ENCODE peak calls at places on chromosomes 3 and 15, in ten cellular contexts. X, A, F, W, G, C, R, E, O and Y are unnamed samples.

GRCh38 chr3:179100652-179101051 is 29.0 kb upstream of the ZMAT3 start:
- DNase-seq in C (no peak), O (peak; percentile 61), E (no peak), A (no peak), X (peak; percentile 24), W (peak; percentile 22), F (peak; percentile 19), G (no peak), R (peak; percentile 19), Y (peak; percentile 63)

GRCh38 chr15:72271895-72272212 is 500 bp downstream of the PARP6 start:
- DNase-seq in X (peak; percentile 46), O (peak; percentile 15), E (no peak), A (no peak), F (no peak), W (peak; percentile 24), C (peak; percentile 81), R (no peak), G (no peak), Y (peak; percentile 27)

GRCh38 chr3:65785065-65785645 is 253.6 kb downstream of the MAGI1 start:
- DNase-seq in G (peak; percentile 8), C (no peak), E (no peak), A (no peak), R (no peak), F (no peak), W (peak; percentile 85), X (peak; percentile 15), O (peak; percentile 60), Y (peak; percentile 48)

GRCh38 chr3:196772897-196773296 is 33.2 kb downstream of the PAK2 start:
- DNase-seq in G (no peak), C (no peak), F (no peak), E (no peak), R (no peak), O (no peak), X (no peak), W (no peak), A (no peak), Y (no peak)

GRCh38 chr15:93523490-93523889 is 434.5 kb upstream of the RGMA start:
- DNase-seq in R (no peak), E (no peak), G (no peak), F (no peak), O (no peak), C (no peak), W (no peak), A (no peak), X (no peak), Y (peak; percentile 82)

GRCh38 chr3:156472150-156472549 is 82.8 kb downstream of the SSR3 start:
- DNase-seq in A (no peak), G (no peak), O (no peak), W (no peak), R (no peak), E (no peak), X (no peak), F (no peak), C (no peak), Y (no peak)

GRCh38 chr15:27820232-27820631 is 278.9 kb downstream of the OCA2 start:
- DNase-seq in E (no peak), X (no peak), W (peak; percentile 36), F (no peak), A (no peak), O (peak; percentile 31), C (no peak), R (no peak), G (no peak), Y (no peak)

GRCh38 chr3:13849018-13849417 is 30.9 kb downstream of the WNT7A start:
- DNase-seq in G (no peak), R (no peak), X (no peak), A (no peak), F (no peak), O (no peak), C (no peak), W (no peak), E (no peak), Y (no peak)

GRCh38 chr15:33915571-33916407 is 52.5 kb upstream of the CHRM5 start:
- DNase-seq in E (no peak), X (no peak), O (peak; percentile 53), R (no peak), C (peak; percentile 78), F (no peak), W (no peak), G (no peak), A (no peak), Y (peak; percentile 61)

GRCh38 chr3:132342183-132342582 is 25.0 kb downstream of the ACP3 start:
- DNase-seq in G (no peak), O (peak; percentile 52), X (no peak), F (no peak), R (no peak), E (no peak), W (peak; percentile 50), A (no peak), C (no peak), Y (peak; percentile 22)

GRCh38 chr3:149813367-149814281 is 609 bp downstream of the RNF13 start:
- DNase-seq in A (peak; percentile 11), F (no peak), X (peak; percentile 27), R (no peak), W (peak; percentile 42), G (no peak), O (peak; percentile 71), C (peak; percentile 71), E (no peak), Y (peak; percentile 36)

DNA sequence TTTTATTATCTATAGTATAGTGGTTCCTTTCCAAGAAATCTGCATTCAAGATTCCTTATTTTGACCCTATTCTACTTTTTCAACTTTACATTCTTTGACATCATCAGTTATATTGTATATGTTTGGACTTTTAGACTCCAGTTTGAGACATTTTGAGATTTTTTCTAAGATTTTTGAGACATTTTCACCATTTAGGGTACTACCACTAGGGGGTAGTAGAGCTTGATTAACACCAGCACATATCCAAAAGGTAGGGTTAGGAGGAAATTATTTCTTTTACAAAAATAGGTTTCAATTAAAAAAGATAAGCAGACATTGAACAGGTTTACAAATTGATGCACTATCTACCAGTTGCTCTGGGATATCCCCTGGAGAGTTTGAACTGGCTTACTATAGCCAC is 262.5 kb downstream of the SCAPER start:
- DNase-seq in E (no peak), O (peak; percentile 5), F (no peak), G (no peak), W (no peak), R (no peak), X (no peak), A (no peak), C (no peak), Y (no peak)
- TF ChIP-seq CTCF in E (no peak), O (no peak), F (peak; percentile 23), G (peak; percentile 34), W (no peak), R (no peak), X (peak; percentile 25), A (peak; percentile 24), C (peak; percentile 63), Y (peak; percentile 5)

DNA sequence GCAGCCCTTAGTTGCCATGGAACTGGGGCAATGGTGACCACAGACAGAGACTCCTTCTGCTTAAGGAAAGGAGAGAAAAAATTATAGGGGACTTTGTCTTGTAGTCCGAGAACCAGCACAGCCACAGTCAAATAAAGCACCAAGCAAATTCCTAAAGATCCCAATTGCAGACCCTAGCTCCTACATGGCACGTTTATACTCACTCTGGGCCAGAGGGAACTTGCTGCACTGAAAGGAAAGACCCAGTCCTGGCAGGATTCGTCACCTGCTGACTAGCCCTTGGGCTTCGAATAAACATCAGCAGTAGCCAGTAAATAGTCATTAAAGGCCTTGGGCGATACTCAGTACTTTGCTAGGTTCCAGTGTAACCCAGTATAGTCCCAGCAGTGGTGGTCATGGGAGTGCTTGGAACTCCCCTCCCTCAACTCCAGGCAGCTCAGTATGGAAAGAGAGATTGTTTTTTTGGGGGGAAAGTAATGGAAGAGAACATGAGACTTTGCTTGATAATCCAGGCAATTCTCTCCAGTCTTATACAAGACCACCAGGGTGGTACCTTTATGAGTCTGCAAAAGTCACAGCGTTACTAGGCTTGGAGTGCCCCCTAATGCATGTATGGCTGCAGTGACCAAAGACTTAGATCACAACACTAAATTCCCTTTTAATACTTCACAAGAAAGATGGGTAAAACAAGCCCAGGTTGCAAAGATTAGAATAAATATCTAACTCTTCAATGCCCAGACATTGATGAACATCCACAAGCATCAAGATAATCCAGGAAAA is 66.4 kb upstream of the AGTR1 start:
- DNase-seq in R (no peak), G (no peak), C (peak; percentile 74), W (no peak), X (no peak), F (no peak), O (no peak), A (no peak), E (no peak), Y (no peak)
- TF ChIP-seq CTCF in R (no peak), G (no peak), C (peak; percentile 94), W (peak; percentile 38), X (no peak), F (no peak), O (no peak), A (peak; percentile 63), E (no peak), Y (no peak)

GRCh38 chr3:173399001-173399400 is 1.5 kb downstream of the NLGN1 start:
- DNase-seq in W (no peak), X (no peak), O (no peak), E (no peak), F (no peak), R (no peak), A (no peak), C (no peak), G (no peak), Y (no peak)

GRCh38 chr3:173397161-173398110 is at the start of gene NLGN1:
- DNase-seq in O (peak; percentile 15), G (no peak), X (peak; percentile 8), W (peak; percentile 77), R (peak; percentile 67), C (peak; percentile 88), F (peak; percentile 68), E (peak; percentile 79), A (peak; percentile 38), Y (no peak)

GRCh38 chr3:173396191-173397041 is 1.1 kb upstream of the NLGN1 start:
- DNase-seq in X (peak; percentile 2), R (peak; percentile 20), G (no peak), C (peak; percentile 77), F (no peak), E (no peak), A (no peak), O (no peak), W (peak; percentile 15), Y (peak; percentile 25)

GRCh38 chr3:173395412-173396181 is 1.9 kb upstream of the NLGN1 start:
- DNase-seq in G (peak; percentile 57), F (peak; percentile 88), W (peak; percentile 83), A (peak; percentile 64), X (peak; percentile 64), R (peak; percentile 83), E (peak; percentile 86), O (peak; percentile 61), C (peak; percentile 93), Y (peak; percentile 81)

DNA sequence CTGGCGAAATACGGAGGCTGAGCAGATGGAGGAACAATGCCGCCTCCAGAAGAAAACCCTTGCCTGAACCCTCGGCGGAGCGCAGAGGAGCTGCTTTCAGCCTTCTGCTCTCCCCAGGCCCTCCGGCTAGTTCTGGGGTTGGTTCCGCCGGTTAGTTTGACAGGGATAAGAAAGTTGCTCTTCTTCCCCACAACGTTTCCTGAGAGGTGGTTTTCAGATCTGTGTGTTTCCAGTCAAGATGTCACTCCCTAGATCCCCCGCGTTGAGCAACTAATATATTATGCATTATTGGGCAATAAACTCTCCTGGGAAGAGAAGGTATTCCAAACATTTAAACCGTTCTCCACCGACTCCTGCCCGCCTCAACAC is 551 bp downstream of the NLGN1 start:
- DNase-seq in G (no peak), E (no peak), O (peak; percentile 25), C (no peak), W (no peak), A (peak; percentile 15), X (no peak), R (peak; percentile 21), F (no peak), Y (peak; percentile 6)
- TF ChIP-seq CTCF in G (no peak), E (no peak), O (no peak), C (no peak), W (no peak), A (no peak), X (no peak), R (no peak), F (no peak), Y (no peak)

GRCh38 chr3:173306110-173306509 is 91.4 kb upstream of the NLGN1 start:
- DNase-seq in R (no peak), F (no peak), X (no peak), A (no peak), O (no peak), G (no peak), C (peak; percentile 43), E (no peak), W (no peak), Y (no peak)
- TF ChIP-seq CTCF in R (no peak), F (no peak), X (no peak), A (no peak), O (no peak), G (no peak), C (peak; percentile 13), E (no peak), W (no peak), Y (no peak)